ENCODE peak calls at places on chromosome 7, in six cellular contexts. O, N, C, W, J and B are unnamed samples.

GRCh38 chr7:51234139-51234538 is 82.5 kb downstream of the COBL start:
- DNase-seq in O (no peak), N (no peak), C (no peak), W (no peak), J (no peak), B (peak; percentile 38)

GRCh38 chr7:16611711-16612110 is 33.8 kb downstream of the ANKMY2 start:
- DNase-seq in O (no peak), N (no peak), C (no peak), W (no peak), J (no peak), B (no peak)

GRCh38 chr7:27339478-27339877 is 96.9 kb downstream of the EVX1 start:
- DNase-seq in O (no peak), N (no peak), C (no peak), W (no peak), J (no peak), B (no peak)

GRCh38 chr7:66696774-66697191 is 43.8 kb upstream of the RABGEF1 start:
- DNase-seq in O (no peak), N (no peak), C (no peak), W (no peak), J (no peak), B (no peak)

GRCh38 chr7:85041599-85042216 is 145.1 kb downstream of the SEMA3D start:
- DNase-seq in O (peak; percentile 63), N (no peak), C (peak; percentile 84), W (peak; percentile 67), J (peak; percentile 80), B (peak; percentile 91)

GRCh38 chr7:70925411-70926115 is 206.4 kb upstream of the GALNT17 start:
- DNase-seq in O (no peak), N (no peak), C (no peak), W (no peak), J (peak; percentile 18), B (peak; percentile 86)

GRCh38 chr7:98322331-98323260 is 41.1 kb downstream of the BRI3 start:
- DNase-seq in O (no peak), N (no peak), C (no peak), W (no peak), J (no peak), B (peak; percentile 64)

GRCh38 chr7:150852371-150852905 is at the start of gene AOC1:
- DNase-seq in O (no peak), N (peak; percentile 47), C (no peak), W (peak; percentile 41), J (no peak), B (peak; percentile 66)

GRCh38 chr7:70574970-70575799 is 556.8 kb upstream of the GALNT17 start:
- DNase-seq in O (no peak), N (no peak), C (no peak), W (no peak), J (no peak), B (peak; percentile 32)

GRCh38 chr7:98613601-98614425 is 3.3 kb upstream of the NPTX2 start:
- DNase-seq in O (no peak), N (no peak), C (no peak), W (no peak), J (peak; percentile 76), B (peak; percentile 78)

GRCh38 chr7:3732395-3732794 is 431.3 kb downstream of the SDK1 start:
- DNase-seq in O (no peak), N (no peak), C (no peak), W (no peak), J (no peak), B (no peak)

GRCh38 chr7:73669316-73669715 is 1.7 kb downstream of the VPS37D start:
- DNase-seq in O (no peak), N (no peak), C (no peak), W (no peak), J (no peak), B (peak; percentile 53)

GRCh38 chr7:114921636-114922150 is at the start of gene MDFIC:
- DNase-seq in O (no peak), N (no peak), C (peak; percentile 23), W (no peak), J (no peak), B (no peak)

GRCh38 chr7:114527589-114527988 is 113.0 kb downstream of the FOXP2 start:
- DNase-seq in O (no peak), N (no peak), C (no peak), W (no peak), J (no peak), B (no peak)

GRCh38 chr7:38169862-38170261 is 8.2 kb upstream of the STARD3NL start:
- DNase-seq in O (peak; percentile 18), N (peak; percentile 73), C (no peak), W (no peak), J (no peak), B (peak; percentile 61)

GRCh38 chr7:140212100-140212881 is 35.5 kb upstream of the KDM7A start:
- DNase-seq in O (no peak), N (no peak), C (no peak), W (no peak), J (no peak), B (no peak)

GRCh38 chr7:17408245-17408903 is 109.9 kb downstream of the AHR start:
- DNase-seq in O (no peak), N (peak; percentile 80), C (peak; percentile 33), W (peak; percentile 78), J (no peak), B (no peak)

GRCh38 chr7:146185844-146186243 is 69.2 kb downstream of the CNTNAP2 start:
- DNase-seq in O (no peak), N (no peak), C (no peak), W (no peak), J (no peak), B (no peak)

GRCh38 chr7:157675427-157675930 is 338.7 kb downstream of the DNAJB6 start:
- DNase-seq in O (no peak), N (peak; percentile 44), C (peak; percentile 6), W (no peak), J (no peak), B (peak; percentile 13)

GRCh38 chr7:91922857-91923256 is 17.8 kb upstream of the AKAP9 start:
- DNase-seq in O (no peak), N (no peak), C (no peak), W (no peak), J (no peak), B (no peak)

GRCh38 chr7:95550546-95550945 is 45.8 kb downstream of the PDK4 start:
- DNase-seq in O (no peak), N (no peak), C (peak; percentile 31), W (no peak), J (no peak), B (no peak)

GRCh38 chr7:148773344-148773743 is 74.6 kb downstream of the CUL1 start:
- DNase-seq in O (no peak), N (no peak), C (no peak), W (no peak), J (no peak), B (peak; percentile 68)

GRCh38 chr7:16028103-16028502 is 341.6 kb upstream of the MEOX2 start:
- DNase-seq in O (no peak), N (no peak), C (no peak), W (no peak), J (no peak), B (no peak)

GRCh38 chr7:51160990-51161615 is 155.5 kb downstream of the COBL start:
- DNase-seq in O (peak; percentile 35), N (peak; percentile 83), C (peak; percentile 73), W (peak; percentile 56), J (peak; percentile 81), B (peak; percentile 92)

GRCh38 chr7:39356531-39356930 is 209.7 kb upstream of the YAE1 start:
- DNase-seq in O (no peak), N (no peak), C (no peak), W (no peak), J (no peak), B (no peak)

GRCh38 chr7:39355664-39356063 is 210.5 kb upstream of the YAE1 start:
- DNase-seq in O (no peak), N (no peak), C (no peak), W (no peak), J (no peak), B (no peak)

GRCh38 chr7:39360038-39360437 is 206.2 kb upstream of the YAE1 start:
- DNase-seq in O (no peak), N (no peak), C (no peak), W (no peak), J (no peak), B (no peak)

GRCh38 chr7:39360766-39361165 is 205.4 kb upstream of the YAE1 start:
- DNase-seq in O (no peak), N (no peak), C (no peak), W (no peak), J (no peak), B (no peak)

DNA sequence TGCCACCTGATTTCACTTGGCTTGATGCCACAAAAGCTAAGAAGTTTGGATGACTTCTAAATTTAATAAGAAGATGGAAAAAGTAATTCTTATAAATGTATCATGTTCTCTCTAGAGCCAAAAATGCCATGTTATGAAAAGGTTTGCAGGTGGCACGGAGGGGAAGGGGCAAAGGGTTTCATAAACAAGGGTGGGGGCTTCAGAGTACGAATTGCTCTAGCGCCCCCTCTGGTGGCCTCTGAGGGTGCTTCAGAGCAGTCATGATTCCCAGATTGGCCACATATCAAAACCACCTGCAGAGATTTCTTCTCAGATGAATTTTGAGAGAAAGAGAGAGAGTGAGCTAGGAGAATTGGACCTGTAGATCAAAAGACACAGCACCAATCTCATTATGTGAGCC is 208.6 kb upstream of the YAE1 start:
- DNase-seq in O (no peak), N (no peak), C (peak; percentile 39), W (no peak), J (peak; percentile 37), B (peak; percentile 79)
- TF ChIP-seq CTCF in O (no peak), N (no peak), C (no peak), W (no peak), J (peak; percentile 24), B (peak; percentile 89)

DNA sequence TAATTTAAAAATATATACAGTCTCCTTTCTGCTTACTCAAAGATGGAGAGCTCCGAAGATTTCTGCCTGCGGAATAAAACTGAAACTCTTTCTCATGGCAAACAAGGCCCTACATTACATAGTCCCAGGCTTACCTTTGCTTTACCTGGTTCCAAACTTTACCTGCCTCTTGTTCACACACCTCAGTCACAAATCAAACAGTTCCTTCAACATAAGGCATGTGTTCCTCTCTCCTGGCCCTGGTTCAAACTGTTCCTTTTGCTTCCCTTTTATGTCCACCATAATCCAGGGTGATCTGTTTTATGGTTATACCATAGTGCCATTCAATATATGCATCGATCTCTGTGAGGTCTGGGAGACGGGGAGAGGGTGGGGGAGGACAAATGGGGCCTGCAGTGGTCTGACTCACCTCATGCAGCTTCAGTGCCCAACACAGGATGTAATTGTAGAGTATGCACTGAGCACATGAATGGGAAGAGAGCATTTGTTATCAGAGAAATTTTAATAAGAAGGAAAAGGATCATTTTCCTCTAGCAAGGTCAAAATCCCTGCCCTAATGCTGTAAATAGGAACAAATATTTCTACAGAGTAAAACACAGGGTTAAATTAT is 88.6 kb upstream of the PDE1C start:
- DNase-seq in O (no peak), N (no peak), C (no peak), W (no peak), J (no peak), B (no peak)
- H3K4me1 ChIP-seq in O (no peaks in the 10 kb centered on the region), N (peaks cover 10% of the 10 kb centered on the region), C (no peaks in the 10 kb centered on the region), W (peaks cover 6% of the 10 kb centered on the region), J (no peaks in the 10 kb centered on the region), B (no peaks in the 10 kb centered on the region)

DNA sequence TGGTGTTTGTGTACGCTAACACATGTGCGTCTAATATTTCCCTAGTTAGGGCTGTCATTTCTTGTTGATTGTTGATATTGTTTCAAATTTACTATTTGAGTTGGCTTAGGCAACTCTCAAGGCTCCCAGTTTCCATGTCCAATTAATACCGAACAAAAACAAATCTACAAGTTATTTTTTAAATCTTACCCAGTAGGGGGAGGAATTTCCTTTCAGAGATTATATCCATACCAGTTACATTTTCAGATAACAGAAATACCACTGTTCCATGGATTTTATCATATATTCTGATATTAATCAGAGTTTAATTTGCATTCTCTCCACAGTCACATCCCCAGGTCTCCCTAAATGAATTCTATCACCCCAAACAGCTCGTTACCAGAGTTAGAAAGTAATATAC is 7.2 kb upstream of the AKR1B10 start:
- DNase-seq in O (no peak), N (no peak), C (no peak), W (no peak), J (no peak), B (no peak)
- TF ChIP-seq CTCF in O (peak; percentile 24), N (peak; percentile 15), C (peak; percentile 27), W (no peak), J (peak; percentile 22), B (no peak)

GRCh38 chr7:137948845-137949330 is 53.0 kb downstream of the CREB3L2 start:
- DNase-seq in O (no peak), N (no peak), C (no peak), W (no peak), J (no peak), B (no peak)
- H3K4me1 ChIP-seq in O (peaks cover 28% of the 10 kb centered on the region), N (peaks cover 40% of the 10 kb centered on the region), C (peaks cover 8% of the 10 kb centered on the region), W (peaks cover 5% of the 10 kb centered on the region), J (peaks cover 59% of the 10 kb centered on the region), B (peaks cover 24% of the 10 kb centered on the region)